ENCODE peak calls at places on chromosomes 11 and 22, in four cellular contexts. W, S, K and F are unnamed samples.
A peak's percentile ranks its signal among the peaks of the same experiment; 100 is the strongest.

GRCh38 chr11:5610446-5610845 is 14.0 kb downstream of the TRIM6 start:
- DNase-seq in W (no peak), S (no peak), K (no peak), F (no peak)

GRCh38 chr11:60917267-60917666 is 3.3 kb downstream of the TMEM109 start:
- DNase-seq in W (no peak), S (no peak), K (no peak), F (no peak)

GRCh38 chr11:46338988-46339666 is 8.1 kb upstream of the DGKZ start:
- DNase-seq in W (no peak), S (no peak), K (no peak), F (no peak)

GRCh38 chr11:16786131-16786530 is 47.7 kb downstream of the C11orf58 start:
- DNase-seq in W (no peak), S (no peak), K (no peak), F (no peak)

GRCh38 chr11:4551346-4551979 is 6.5 kb downstream of the OR52M1 start:
- DNase-seq in W (no peak), S (no peak), K (no peak), F (no peak)

GRCh38 chr11:77191429-77191822 is 63.4 kb downstream of the MYO7A start:
- DNase-seq in W (no peak), S (no peak), K (peak; percentile 57), F (no peak)

GRCh38 chr11:36389006-36389405 is 92.9 kb downstream of the PRR5L start:
- DNase-seq in W (no peak), S (no peak), K (no peak), F (no peak)

GRCh38 chr11:9273430-9274336 is 8.5 kb upstream of the DENND5A start:
- DNase-seq in W (no peak), S (no peak), K (no peak), F (no peak)

GRCh38 chr11:5204787-5205186 is 4.3 kb upstream of the OR51V1 start:
- DNase-seq in W (peak; percentile 49), S (peak; percentile 16), K (peak; percentile 3), F (no peak)

GRCh38 chr11:79173615-79174014 is 267.2 kb downstream of the TENM4 start:
- DNase-seq in W (no peak), S (no peak), K (no peak), F (no peak)

GRCh38 chr11:120824242-120824641 is 199.7 kb upstream of the TBCEL start:
- DNase-seq in W (no peak), S (no peak), K (no peak), F (peak; percentile 67)

GRCh38 chr11:33910261-33910959 is 18.5 kb upstream of the LMO2 start:
- DNase-seq in W (no peak), S (no peak), K (no peak), F (no peak)

GRCh38 chr22:43185860-43186261 is 1.1 kb downstream of the TTLL12 start:
- DNase-seq in W (no peak), S (no peak), K (no peak), F (no peak)

GRCh38 chr11:128627666-128628342 is 40.4 kb upstream of the ETS1 start:
- DNase-seq in W (no peak), S (no peak), K (no peak), F (no peak)

GRCh38 chr11:102794382-102794781 is 3.6 kb downstream of the MMP1 start:
- DNase-seq in W (no peak), S (peak; percentile 51), K (no peak), F (no peak)

GRCh38 chr11:20873054-20873453 is 203.7 kb downstream of the NELL1 start:
- DNase-seq in W (no peak), S (peak; percentile 61), K (peak; percentile 70), F (no peak)

GRCh38 chr11:15665368-15665871 is 550.7 kb downstream of the INSC start:
- DNase-seq in W (no peak), S (no peak), K (no peak), F (no peak)

GRCh38 chr11:125272092-125272491 is 107.5 kb downstream of the PKNOX2 start:
- DNase-seq in W (no peak), S (no peak), K (no peak), F (no peak)

GRCh38 chr11:66789097-66789890 is 53.9 kb upstream of the RCE1 start:
- DNase-seq in W (no peak), S (no peak), K (peak; percentile 53), F (no peak)

GRCh38 chr11:66420671-66421476 is at the start of gene NPAS4:
- DNase-seq in W (no peak), S (no peak), K (peak; percentile 70), F (no peak)

GRCh38 chr11:125348704-125349635 is 147.1 kb downstream of the FEZ1 start:
- DNase-seq in W (no peak), S (peak; percentile 84), K (no peak), F (peak; percentile 75)

GRCh38 chr22:42990131-42990838 is 24.7 kb downstream of the PACSIN2 start:
- DNase-seq in W (no peak), S (no peak), K (no peak), F (no peak)

GRCh38 chr22:50261615-50262459 is at the start of gene MAPK12:
- DNase-seq in W (no peak), S (no peak), K (no peak), F (no peak)